ENCODE peak calls at places on chromosomes 13 and 19, in nine cellular contexts. One of them, this sample, is unnamed.

GRCh38 chr13:113589961-113590339 is 5.4 kb downstream of the TFDP1 start:
- DNase-seq in progenitor cell of endocrine pancreas: no peak
- DNase-seq in left ventricle myocardium inferior: no peak
- DNase-seq in CD8-positive, alpha-beta T cell: no peak
- DNase-seq in non-pigmented ciliary epithelial cell: no peak
- DNase-seq in RCC 7860: no peak
- DNase-seq in RPMI7951: no peak
- DNase-seq in activated naive CD4-positive, alpha-beta T cell treated with anti-CD3 and anti-CD28 coated beads for 36 hours: peak; percentile 2
- DNase-seq in astrocyte of the spinal cord: no peak
- DNase-seq in this sample: no peak

GRCh38 chr19:43468354-43469159 is 3.1 kb upstream of the LYPD3 start:
- DNase-seq in progenitor cell of endocrine pancreas: no peak
- DNase-seq in left ventricle myocardium inferior: no peak
- DNase-seq in CD8-positive, alpha-beta T cell: no peak
- DNase-seq in non-pigmented ciliary epithelial cell: no peak
- DNase-seq in RCC 7860: no peak
- DNase-seq in RPMI7951: no peak
- DNase-seq in activated naive CD4-positive, alpha-beta T cell treated with anti-CD3 and anti-CD28 coated beads for 36 hours: no peak
- DNase-seq in astrocyte of the spinal cord: no peak
- DNase-seq in this sample: no peak

GRCh38 chr13:38998739-38999138 is 8.1 kb upstream of the STOML3 start:
- DNase-seq in progenitor cell of endocrine pancreas: no peak
- DNase-seq in left ventricle myocardium inferior: no peak
- DNase-seq in CD8-positive, alpha-beta T cell: no peak
- DNase-seq in non-pigmented ciliary epithelial cell: no peak
- DNase-seq in RCC 7860: no peak
- DNase-seq in RPMI7951: no peak
- DNase-seq in activated naive CD4-positive, alpha-beta T cell treated with anti-CD3 and anti-CD28 coated beads for 36 hours: no peak
- DNase-seq in astrocyte of the spinal cord: no peak
- DNase-seq in this sample: no peak

GRCh38 chr19:11887247-11887617 is 350 bp upstream of the ZNF69 start:
- DNase-seq in progenitor cell of endocrine pancreas: no peak
- DNase-seq in left ventricle myocardium inferior: no peak
- DNase-seq in CD8-positive, alpha-beta T cell: no peak
- DNase-seq in non-pigmented ciliary epithelial cell: no peak
- DNase-seq in RCC 7860: no peak
- DNase-seq in RPMI7951: no peak
- DNase-seq in activated naive CD4-positive, alpha-beta T cell treated with anti-CD3 and anti-CD28 coated beads for 36 hours: no peak
- DNase-seq in astrocyte of the spinal cord: no peak
- DNase-seq in this sample: no peak

GRCh38 chr13:107767119-107767518 is 448.2 kb downstream of the LIG4 start:
- DNase-seq in progenitor cell of endocrine pancreas: no peak
- DNase-seq in left ventricle myocardium inferior: no peak
- DNase-seq in CD8-positive, alpha-beta T cell: no peak
- DNase-seq in non-pigmented ciliary epithelial cell: no peak
- DNase-seq in RCC 7860: peak; percentile 22
- DNase-seq in RPMI7951: no peak
- DNase-seq in activated naive CD4-positive, alpha-beta T cell treated with anti-CD3 and anti-CD28 coated beads for 36 hours: no peak
- DNase-seq in astrocyte of the spinal cord: no peak
- DNase-seq in this sample: no peak

GRCh38 chr13:85659493-85659892 is 139.7 kb downstream of the SLITRK6 start:
- DNase-seq in progenitor cell of endocrine pancreas: no peak
- DNase-seq in left ventricle myocardium inferior: no peak
- DNase-seq in CD8-positive, alpha-beta T cell: no peak
- DNase-seq in non-pigmented ciliary epithelial cell: no peak
- DNase-seq in RCC 7860: no peak
- DNase-seq in RPMI7951: peak; percentile 8
- DNase-seq in activated naive CD4-positive, alpha-beta T cell treated with anti-CD3 and anti-CD28 coated beads for 36 hours: no peak
- DNase-seq in astrocyte of the spinal cord: no peak
- DNase-seq in this sample: no peak

GRCh38 chr19:46413262-46414031 is at the start of gene CCDC8:
- DNase-seq in progenitor cell of endocrine pancreas: peak; percentile 85
- DNase-seq in left ventricle myocardium inferior: peak; percentile 89
- DNase-seq in CD8-positive, alpha-beta T cell: no peak
- DNase-seq in non-pigmented ciliary epithelial cell: peak; percentile 85
- DNase-seq in RCC 7860: no peak
- DNase-seq in RPMI7951: peak; percentile 59
- DNase-seq in activated naive CD4-positive, alpha-beta T cell treated with anti-CD3 and anti-CD28 coated beads for 36 hours: no peak
- DNase-seq in astrocyte of the spinal cord: peak; percentile 97
- DNase-seq in this sample: no peak

GRCh38 chr19:39197808-39198207 is 1.0 kb downstream of the NCCRP1 start:
- DNase-seq in progenitor cell of endocrine pancreas: no peak
- DNase-seq in left ventricle myocardium inferior: no peak
- DNase-seq in CD8-positive, alpha-beta T cell: no peak
- DNase-seq in non-pigmented ciliary epithelial cell: no peak
- DNase-seq in RCC 7860: no peak
- DNase-seq in RPMI7951: no peak
- DNase-seq in activated naive CD4-positive, alpha-beta T cell treated with anti-CD3 and anti-CD28 coated beads for 36 hours: peak; percentile 32
- DNase-seq in astrocyte of the spinal cord: no peak
- DNase-seq in this sample: no peak

GRCh38 chr13:111066544-111066943 is 48.6 kb upstream of the ARHGEF7 start:
- DNase-seq in progenitor cell of endocrine pancreas: no peak
- DNase-seq in left ventricle myocardium inferior: peak; percentile 30
- DNase-seq in CD8-positive, alpha-beta T cell: no peak
- DNase-seq in non-pigmented ciliary epithelial cell: no peak
- DNase-seq in RCC 7860: no peak
- DNase-seq in RPMI7951: no peak
- DNase-seq in activated naive CD4-positive, alpha-beta T cell treated with anti-CD3 and anti-CD28 coated beads for 36 hours: no peak
- DNase-seq in astrocyte of the spinal cord: no peak
- DNase-seq in this sample: no peak

GRCh38 chr19:3459322-3459881 is 20.9 kb downstream of the SMIM24 start:
- DNase-seq in progenitor cell of endocrine pancreas: no peak
- DNase-seq in left ventricle myocardium inferior: peak; percentile 91
- DNase-seq in CD8-positive, alpha-beta T cell: no peak
- DNase-seq in non-pigmented ciliary epithelial cell: peak; percentile 87
- DNase-seq in RCC 7860: peak; percentile 62
- DNase-seq in RPMI7951: peak; percentile 48
- DNase-seq in activated naive CD4-positive, alpha-beta T cell treated with anti-CD3 and anti-CD28 coated beads for 36 hours: no peak
- DNase-seq in astrocyte of the spinal cord: peak; percentile 97
- DNase-seq in this sample: no peak

This sample was measured in activated CD8-positive, alpha-beta memory T cell treated with anti-CD3 and anti-CD28 coated beads, Interleukin-2, amount 50 U/mL, for 4 hours.